ENCODE peak calls at places on chromosomes 2 and 18, in eight cellular contexts. I is breast epithelium, F is hepatocyte, H is fibroblast of pulmonary artery, J is WTC11, R is cardiac fibroblast, S is IMR-90, Q is Calu3. U is an unnamed sample.

GRCh38 chr18:49001111-49001510 is 50.3 kb upstream of the SMAD7 start:
- DNase-seq in I (no peak), F (no peak), H (no peak), J (no peak), R (no peak), S (no peak), Q (no peak), U (no peak)

GRCh38 chr2:38178142-38178541 is 102.2 kb upstream of the CYP1B1 start:
- DNase-seq in I (peak; percentile 62), F (peak; percentile 37), H (peak; percentile 83), J (no peak), R (peak; percentile 77), S (no peak), Q (no peak), U (no peak)

GRCh38 chr2:239166201-239166834 is 234.5 kb downstream of the HDAC4 start:
- DNase-seq in I (no peak), F (no peak), H (no peak), J (peak; percentile 3), R (no peak), S (peak; percentile 1), Q (no peak), U (no peak)

GRCh38 chr2:230969673-230970015 is 26.3 kb upstream of the SPATA3 start:
- DNase-seq in I (no peak), F (no peak), H (no peak), J (no peak), R (no peak), S (no peak), Q (no peak), U (no peak)

GRCh38 chr2:212914392-212914791 is 237.0 kb downstream of the IKZF2 start:
- DNase-seq in I (no peak), F (no peak), H (no peak), J (no peak), R (no peak), S (peak; percentile 33), Q (no peak), U (no peak)

GRCh38 chr18:54964741-54965140 is 5.5 kb upstream of the CCDC68 start:
- DNase-seq in I (no peak), F (no peak), H (peak; percentile 70), J (no peak), R (peak; percentile 57), S (peak; percentile 29), Q (no peak), U (no peak)

GRCh38 chr2:7982054-7982453 is 699.8 kb upstream of the ID2 start:
- DNase-seq in I (no peak), F (no peak), H (no peak), J (no peak), R (no peak), S (no peak), Q (no peak), U (no peak)

GRCh38 chr2:204967199-204967995 is 422.1 kb downstream of the PARD3B start:
- DNase-seq in I (no peak), F (no peak), H (no peak), J (no peak), R (no peak), S (no peak), Q (no peak), U (no peak)

GRCh38 chr2:83364264-83364663 is 1094.8 kb downstream of the SUCLG1 start:
- DNase-seq in I (no peak), F (no peak), H (peak; percentile 17), J (no peak), R (no peak), S (no peak), Q (no peak), U (no peak)

GRCh38 chr2:220209751-220210150 is 582.3 kb downstream of the SLC4A3 start:
- DNase-seq in I (no peak), F (no peak), H (no peak), J (no peak), R (no peak), S (no peak), Q (no peak), U (no peak)

GRCh38 chr2:238321467-238321866 is 1.1 kb downstream of the TRAF3IP1 start:
- DNase-seq in I (no peak), F (no peak), H (no peak), J (no peak), R (no peak), S (no peak), Q (no peak), U (no peak)

GRCh38 chr2:11411768-11412448 is 54.1 kb downstream of the E2F6 start:
- DNase-seq in I (no peak), F (peak; percentile 64), H (peak; percentile 76), J (peak; percentile 65), R (peak; percentile 70), S (peak; percentile 63), Q (peak; percentile 70), U (peak; percentile 65)

GRCh38 chr2:189581354-189582139 is 961 bp upstream of the SLC40A1 start:
- DNase-seq in I (no peak), F (peak; percentile 53), H (no peak), J (peak; percentile 52), R (no peak), S (no peak), Q (peak; percentile 42), U (peak; percentile 17)

GRCh38 chr2:178910005-178910404 is 102.8 kb upstream of the TTN start:
- DNase-seq in I (no peak), F (no peak), H (no peak), J (no peak), R (no peak), S (no peak), Q (no peak), U (no peak)

GRCh38 chr2:211114826-211115450 is 558.5 kb downstream of the CPS1 start:
- DNase-seq in I (no peak), F (no peak), H (peak; percentile 33), J (no peak), R (peak; percentile 35), S (no peak), Q (no peak), U (no peak)

GRCh38 chr2:219116776-219117646 is 43.6 kb downstream of the NHEJ1 start:
- DNase-seq in I (no peak), F (peak; percentile 15), H (no peak), J (no peak), R (no peak), S (no peak), Q (no peak), U (no peak)
- TF ChIP-seq CTCF in I (no peak), F (no peak), H (no peak), J (no peak), R (no peak), S (no peak), Q (no peak), U (no peak)

GRCh38 chr18:12886498-12887126 is 2.6 kb upstream of the PTPN2 start:
- DNase-seq in I (no peak), F (no peak), H (peak; percentile 24), J (no peak), R (peak; percentile 38), S (no peak), Q (peak; percentile 27), U (no peak)
- TF ChIP-seq CTCF in I (no peak), F (no peak), H (peak; percentile 52), J (no peak), R (peak; percentile 53), S (peak; percentile 19), Q (peak; percentile 57), U (peak; percentile 23)

GRCh38 chr2:36487947-36488346 is 110.0 kb downstream of the FEZ2 start:
- DNase-seq in I (no peak), F (no peak), H (peak; percentile 15), J (no peak), R (no peak), S (no peak), Q (no peak), U (no peak)
- TF ChIP-seq CTCF in I (no peak), F (no peak), H (no peak), J (no peak), R (no peak), S (no peak), Q (no peak), U (no peak)

DNA sequence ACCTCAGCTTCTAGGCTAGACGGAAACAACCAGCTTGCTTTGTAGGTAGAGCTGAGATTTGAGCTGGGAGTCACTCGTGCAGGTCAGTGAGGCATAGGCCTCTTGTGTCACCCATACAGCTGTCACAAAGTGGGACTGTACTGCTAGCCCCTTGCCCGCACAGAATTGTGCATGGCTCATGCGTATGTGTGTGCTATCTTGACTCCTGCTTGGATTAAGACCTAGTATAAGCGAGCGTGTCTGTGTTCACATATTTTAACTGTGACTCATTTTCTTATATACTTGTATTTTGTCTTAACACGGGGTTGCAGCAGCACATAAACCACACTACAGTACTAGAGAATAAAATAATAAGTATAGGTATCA is 20.1 kb downstream of the CEP68 start:
- DNase-seq in I (no peak), F (no peak), H (peak; percentile 62), J (no peak), R (peak; percentile 73), S (peak; percentile 84), Q (no peak), U (no peak)
- TF ChIP-seq CTCF in I (no peak), F (no peak), H (no peak), J (no peak), R (no peak), S (no peak), Q (no peak), U (no peak)

DNA sequence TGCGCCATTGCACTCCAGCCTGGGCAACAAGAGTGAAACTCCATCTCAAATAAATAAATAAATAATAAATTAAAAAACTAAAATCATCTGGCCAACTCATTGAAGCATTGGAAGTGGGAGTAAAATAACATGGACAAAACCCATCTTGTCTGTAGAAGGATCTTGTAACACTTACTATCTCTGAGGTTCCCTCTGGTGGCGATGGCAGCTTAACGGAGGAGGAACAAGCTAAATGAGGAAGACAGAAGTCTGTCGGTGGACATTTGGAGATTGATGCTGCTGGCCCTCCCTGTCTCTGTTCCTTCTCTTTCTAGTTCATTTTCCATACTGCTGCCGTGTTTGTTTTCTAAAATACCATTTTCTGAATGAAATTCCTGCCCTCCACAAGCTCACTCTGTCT is 43.4 kb downstream of the ZCCHC2 start:
- DNase-seq in I (no peak), F (peak; percentile 19), H (peak; percentile 30), J (peak; percentile 29), R (peak; percentile 43), S (peak; percentile 7), Q (no peak), U (peak; percentile 31)
- TF ChIP-seq CTCF in I (peak; percentile 26), F (peak; percentile 23), H (peak; percentile 18), J (no peak), R (peak; percentile 22), S (no peak), Q (no peak), U (no peak)